ENCODE peak calls at places on chromosomes 6 and 20, in seven cellular contexts. P, O, T, J, F, Q and X are unnamed samples. For H3K36me3, the result is how much of the 10 kb centered on the place peaks cover.

GRCh38 chr6:119240257-119241123 is 109.1 kb downstream of the MAN1A1 start:
- DNase-seq in P (no peak), O (peak), T (no peak), J (no peak), F (no peak), Q (no peak), X (no peak)

GRCh38 chr6:31884528-31885035 is 5.8 kb upstream of the SLC44A4 start:
- DNase-seq in P (no peak), O (no peak), T (no peak), J (no peak), F (no peak), Q (no peak), X (no peak)

GRCh38 chr6:73028124-73028766 is 197.1 kb downstream of the KHDC1L start:
- DNase-seq in P (no peak), O (no peak), T (no peak), J (no peak), F (no peak), Q (no peak), X (no peak)

GRCh38 chr20:53332022-53332824 is 261.4 kb downstream of the ZNF217 start:
- DNase-seq in P (no peak), O (no peak), T (no peak), J (no peak), F (no peak), Q (no peak), X (no peak)

GRCh38 chr20:20457392-20458126 is 89.7 kb downstream of the INSM1 start:
- DNase-seq in P (no peak), O (peak), T (no peak), J (no peak), F (no peak), Q (no peak), X (no peak)

GRCh38 chr6:16437984-16438383 is 199.6 kb downstream of the GMPR start:
- DNase-seq in P (no peak), O (no peak), T (no peak), J (no peak), F (no peak), Q (peak), X (no peak)

GRCh38 chr6:14881399-14881798 is 364.5 kb upstream of the JARID2 start:
- DNase-seq in P (no peak), O (peak), T (no peak), J (no peak), F (no peak), Q (no peak), X (no peak)

GRCh38 chr6:78995946-78996345 is 82.1 kb downstream of the PHIP start:
- DNase-seq in P (no peak), O (peak), T (no peak), J (no peak), F (no peak), Q (no peak), X (no peak)

GRCh38 chr6:169961772-169962561 is 210.5 kb downstream of the ERMARD start:
- DNase-seq in P (no peak), O (peak), T (no peak), J (peak), F (no peak), Q (peak), X (no peak)

GRCh38 chr6:34771727-34772126 is 14.4 kb downstream of the SNRPC start:
- DNase-seq in P (no peak), O (peak), T (no peak), J (no peak), F (no peak), Q (no peak), X (peak)
- H3K36me3 ChIP-seq in P (under half), O (under half), T (half or more), J (under half), F (half or more), Q (under half), X (under half)

DNA sequence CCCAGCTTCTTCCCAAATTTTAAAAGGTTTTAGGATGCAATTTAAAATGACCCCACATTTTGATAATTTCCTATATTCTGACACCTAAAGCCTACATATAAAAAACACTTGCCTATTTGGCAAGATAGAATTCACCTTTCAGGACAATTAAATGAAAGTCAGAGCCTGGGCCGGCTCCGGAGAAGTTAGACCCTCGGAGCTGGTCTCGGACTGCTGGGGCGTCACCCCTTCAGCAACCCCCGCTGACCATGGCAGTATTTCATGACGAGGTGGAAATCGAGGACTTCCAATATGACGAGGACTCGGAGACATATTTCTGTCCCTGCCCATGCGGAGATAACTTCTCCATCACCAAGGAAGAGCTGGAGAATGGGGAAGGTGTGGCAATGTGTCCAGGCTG is 16.2 kb downstream of the TCFL5 start:
- DNase-seq in P (no peak), O (no peak), T (no peak), J (no peak), F (no peak), Q (no peak), X (no peak)
- H3K4me3 ChIP-seq in P (no peak), O (no peak), T (no peak), J (no peak), F (no peak), Q (no peak), X (no peak)

GRCh38 chr6:44001318-44001868 is 125.9 kb downstream of the MRPL14 start:
- DNase-seq in P (no peak), O (peak), T (no peak), J (no peak), F (peak), Q (no peak), X (no peak)
- TF ChIP-seq CTCF in P (peak), O (peak), T (peak), J (no peak), F (no peak), Q (peak), X (peak)

GRCh38 chr6:34425498-34426410 is at the start of gene RPS10:
- DNase-seq in P (peak), O (peak), T (peak), J (peak), F (peak), Q (peak), X (peak)

GRCh38 chr6:34424200-34425131 is 1.4 kb downstream of the RPS10 start:
- DNase-seq in P (no peak), O (no peak), T (no peak), J (no peak), F (no peak), Q (no peak), X (no peak)

GRCh38 chr6:34423254-34423653 is 2.6 kb downstream of the RPS10 start:
- DNase-seq in P (no peak), O (no peak), T (no peak), J (no peak), F (no peak), Q (no peak), X (no peak)

GRCh38 chr6:34425132-34425497 is 754 bp downstream of the RPS10 start:
- DNase-seq in P (no peak), O (no peak), T (no peak), J (no peak), F (no peak), Q (no peak), X (no peak)
- H3K36me3 ChIP-seq in P (under half), O (under half), T (under half), J (under half), F (under half), Q (under half), X (under half)

GRCh38 chr20:49483706-49484101 is 1.2 kb upstream of the KCNB1 start:
- DNase-seq in P (no peak), O (no peak), T (no peak), J (no peak), F (no peak), Q (no peak), X (no peak)

GRCh38 chr20:49482621-49483017 is at the start of gene KCNB1:
- DNase-seq in P (no peak), O (peak), T (no peak), J (peak), F (no peak), Q (peak), X (no peak)

GRCh38 chr20:49482173-49482572 is 295 bp downstream of the KCNB1 start:
- DNase-seq in P (no peak), O (no peak), T (no peak), J (no peak), F (no peak), Q (no peak), X (no peak)

GRCh38 chr20:49484180-49485140 is 2.0 kb upstream of the KCNB1 start:
- DNase-seq in P (no peak), O (peak), T (no peak), J (peak), F (peak), Q (peak), X (no peak)

DNA sequence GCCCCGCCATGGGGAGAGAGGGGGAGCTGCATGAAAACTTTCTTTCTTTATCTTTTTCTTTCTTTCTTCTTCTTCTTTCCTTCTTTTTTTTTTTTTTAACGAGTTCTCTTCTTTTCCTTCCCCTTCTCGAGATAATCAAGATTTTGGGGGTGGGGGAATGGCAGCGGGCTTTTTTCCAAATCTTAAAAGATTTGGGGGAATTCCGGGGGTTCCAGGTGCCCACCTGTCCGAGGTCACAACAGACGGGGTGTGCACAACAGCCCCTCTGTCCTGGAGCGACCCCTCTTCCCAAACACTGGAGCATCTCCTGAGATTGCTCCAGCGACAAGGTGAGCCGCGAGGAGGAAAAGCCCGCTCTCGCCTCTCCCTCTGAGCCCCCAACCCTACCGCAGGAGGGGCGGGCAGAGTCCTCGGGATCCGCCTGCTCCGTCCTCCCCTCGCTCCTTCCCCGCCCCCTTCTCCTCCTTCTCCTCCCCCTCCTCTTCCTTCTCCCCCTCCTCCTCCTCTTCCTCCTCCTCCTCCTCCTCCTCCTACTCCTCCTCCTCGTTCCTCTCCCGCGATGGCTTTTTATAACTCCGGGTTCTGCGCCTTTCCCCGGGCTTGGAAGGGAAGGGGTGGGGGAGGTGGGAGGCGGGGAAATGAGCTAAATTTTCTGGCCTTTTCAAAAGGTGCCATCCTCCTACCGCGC is 694 bp upstream of the KCNB1 start:
- DNase-seq in P (no peak), O (no peak), T (no peak), J (no peak), F (no peak), Q (no peak), X (no peak)
- H3K4me3 ChIP-seq in P (peak), O (peak), T (peak), J (no peak), F (no peak), Q (peak), X (no peak)

GRCh38 chr6:7566617-7567173 is 23.3 kb upstream of the SNRNP48 start:
- DNase-seq in P (no peak), O (no peak), T (peak), J (no peak), F (no peak), Q (no peak), X (no peak)
- TF ChIP-seq CTCF in P (no peak), O (no peak), T (no peak), J (no peak), F (peak), Q (no peak), X (no peak)

GRCh38 chr20:35944189-35944588 is 10.1 kb downstream of the SCAND1 start:
- DNase-seq in P (no peak), O (no peak), T (no peak), J (no peak), F (no peak), Q (no peak), X (no peak)

GRCh38 chr20:35947489-35947888 is 6.8 kb downstream of the SCAND1 start:
- DNase-seq in P (no peak), O (peak), T (no peak), J (no peak), F (peak), Q (no peak), X (no peak)

GRCh38 chr20:35941620-35942019 is 12.7 kb downstream of the SCAND1 start:
- DNase-seq in P (no peak), O (no peak), T (no peak), J (no peak), F (no peak), Q (no peak), X (no peak)

GRCh38 chr20:35939264-35939663 is 15.0 kb downstream of the SCAND1 start:
- DNase-seq in P (no peak), O (no peak), T (no peak), J (no peak), F (no peak), Q (no peak), X (no peak)

GRCh38 chr20:35942243-35942642 is 12.1 kb downstream of the SCAND1 start:
- DNase-seq in P (no peak), O (no peak), T (no peak), J (no peak), F (no peak), Q (no peak), X (no peak)
- H3K36me3 ChIP-seq in P (under half), O (under half), T (half or more), J (under half), F (under half), Q (under half), X (under half)

DNA sequence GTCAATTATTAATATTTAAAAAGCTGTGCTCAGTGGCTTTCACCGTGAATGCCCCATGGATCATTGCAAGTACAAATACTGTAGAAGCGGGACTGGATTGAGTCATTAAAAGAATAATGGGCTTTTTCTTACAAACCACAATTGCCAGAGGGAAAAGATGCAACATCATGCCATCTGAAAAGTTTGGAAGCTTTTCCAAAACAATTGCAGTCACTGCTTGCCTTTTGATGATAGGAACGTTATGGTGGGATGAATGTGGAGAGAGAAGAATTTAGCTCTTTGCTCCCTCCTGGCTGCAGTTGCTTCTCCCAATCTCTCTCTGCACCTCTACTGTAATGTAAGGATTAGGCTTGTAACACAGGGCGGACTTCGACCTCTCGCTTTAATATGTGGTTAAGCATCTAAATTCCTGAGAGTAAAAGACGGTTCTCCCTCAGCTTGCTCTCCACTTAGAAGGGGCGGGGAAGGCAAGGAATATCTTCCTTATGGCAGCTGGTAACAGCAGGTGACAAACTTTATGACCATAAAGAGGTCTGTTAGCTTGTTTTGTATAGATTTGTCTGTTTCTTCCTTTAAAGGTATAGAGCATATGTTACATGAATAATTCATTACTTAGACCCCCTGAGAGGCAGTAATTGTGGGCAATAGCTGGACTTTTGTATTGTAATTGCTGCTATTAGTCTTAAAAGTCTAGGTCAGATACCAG is 376.1 kb downstream of the UTRN start:
- DNase-seq in P (no peak), O (no peak), T (no peak), J (no peak), F (no peak), Q (no peak), X (no peak)
- H3K4me3 ChIP-seq in P (no peak), O (no peak), T (no peak), J (no peak), F (no peak), Q (no peak), X (no peak)